ENCODE peak calls at places on chromosome 14, in five cellular contexts. O, X, T, V and E are unnamed samples.

GRCh38 chr14:99568567-99569560 is 35.1 kb downstream of the CCDC85C start:
- DNase-seq in V (no peak), T (no peak), O (no peak), X (no peak), E (peak; percentile 30)

GRCh38 chr14:95173518-95173917 is 16.2 kb upstream of the DICER1 start:
- DNase-seq in T (no peak), V (no peak), O (no peak), X (no peak), E (no peak)

GRCh38 chr14:54781936-54782802 is 120.5 kb downstream of the GCH1 start:
- DNase-seq in T (no peak), O (no peak), X (no peak), V (no peak), E (no peak)

GRCh38 chr14:55005071-55005470 is 21.8 kb downstream of the WDHD1 start:
- DNase-seq in O (no peak), X (no peak), V (no peak), T (no peak), E (no peak)

GRCh38 chr14:103109789-103110415 is 13.4 kb upstream of the TNFAIP2 start:
- DNase-seq in O (no peak), X (no peak), V (no peak), T (no peak), E (peak; percentile 58)

GRCh38 chr14:52043690-52044089 is 25.2 kb downstream of the NID2 start:
- DNase-seq in X (peak; percentile 19), V (no peak), T (peak; percentile 37), O (no peak), E (peak; percentile 15)

GRCh38 chr14:94355191-94355794 is 32.2 kb upstream of the SERPINA6 start:
- DNase-seq in T (no peak), V (peak; percentile 27), X (peak; percentile 36), O (peak; percentile 90), E (no peak)

GRCh38 chr14:58770501-58770982 is 132.8 kb downstream of the DACT1 start:
- DNase-seq in V (no peak), T (no peak), X (no peak), O (no peak), E (no peak)

GRCh38 chr14:100692859-100693558 is 33.7 kb upstream of the DLK1 start:
- DNase-seq in V (no peak), O (peak; percentile 85), X (no peak), T (no peak), E (no peak)

GRCh38 chr14:20989787-20990600 is at the start of gene METTL17:
- DNase-seq in T (peak; percentile 79), O (peak; percentile 92), X (peak; percentile 90), V (peak; percentile 84), E (peak; percentile 93)

GRCh38 chr14:57420033-57420432 is 29.6 kb downstream of the NAA30 start:
- DNase-seq in O (no peak), T (no peak), V (no peak), X (no peak), E (no peak)

GRCh38 chr14:100486025-100486828 is 101.0 kb downstream of the BEGAIN start:
- DNase-seq in V (peak; percentile 84), T (peak; percentile 49), O (no peak), X (no peak), E (peak; percentile 57)

GRCh38 chr14:92551066-92551841 is 37.7 kb downstream of the RIN3 start:
- DNase-seq in O (no peak), T (no peak), V (no peak), X (no peak), E (no peak)

GRCh38 chr14:65360144-65360784 is 52.3 kb upstream of the FUT8 start:
- DNase-seq in V (no peak), O (no peak), X (no peak), T (no peak), E (no peak)

GRCh38 chr14:55416866-55417265 is 5.2 kb upstream of the ATG14 start:
- DNase-seq in O (no peak), V (peak; percentile 18), X (no peak), T (no peak), E (no peak)

GRCh38 chr14:98114122-98114895 is 1157.7 kb downstream of the BCL11B start:
- DNase-seq in X (no peak), T (no peak), V (no peak), O (no peak), E (no peak)

GRCh38 chr14:36316131-36316530 is 4.3 kb downstream of the MBIP start:
- DNase-seq in T (no peak), X (no peak), V (no peak), O (no peak), E (no peak)

GRCh38 chr14:89232366-89233070 is 184.5 kb downstream of the FOXN3 start:
- DNase-seq in X (no peak), T (no peak), V (no peak), O (no peak), E (peak; percentile 80)

GRCh38 chr14:51395361-51395849 is 155.4 kb downstream of the TMX1 start:
- DNase-seq in V (no peak), T (no peak), X (no peak), O (peak; percentile 55), E (peak; percentile 74)

GRCh38 chr14:23861666-23862065 is 91.9 kb upstream of the DHRS4 start:
- DNase-seq in T (no peak), X (no peak), V (no peak), O (no peak), E (no peak)

GRCh38 chr14:95408731-95409471 is 89.2 kb upstream of the CLMN start:
- DNase-seq in T (no peak), O (no peak), X (peak; percentile 21), V (no peak), E (peak; percentile 32)

GRCh38 chr14:50937325-50937724 is 7.0 kb downstream of the PYGL start:
- DNase-seq in O (no peak), X (no peak), T (no peak), V (no peak), E (no peak)

GRCh38 chr14:56417173-56417572 is 162.4 kb upstream of the TMEM260 start:
- DNase-seq in V (no peak), T (no peak), O (no peak), X (no peak), E (no peak)

GRCh38 chr14:99603471-99603933 is 505 bp downstream of the CCDC85C start:
- DNase-seq in O (no peak), V (no peak), X (peak; percentile 23), T (no peak), E (peak; percentile 85)

GRCh38 chr14:93150227-93151206 is 34.2 kb downstream of the MOAP1 start:
- DNase-seq in T (no peak), X (no peak), V (no peak), O (peak; percentile 45), E (peak; percentile 32)